ENCODE peak calls at places on chromosomes 13 and 19, in five cellular contexts. T, O, B, I and K are unnamed samples.

GRCh38 chr13:113863511-113864302 is at the start of gene GAS6:
- DNase-seq in O (no peak), B (peak), T (peak), I (peak), K (no peak)

GRCh38 chr19:57419439-57419838 is 8.5 kb downstream of the ZNF17 start:
- DNase-seq in B (no peak), T (no peak), O (no peak), I (no peak), K (no peak)

GRCh38 chr19:41339936-41340335 is 13.8 kb downstream of the TGFB1 start:
- DNase-seq in I (no peak), B (no peak), O (no peak), T (no peak), K (no peak)

GRCh38 chr13:49300716-49301589 is 53.2 kb downstream of the CDADC1 start:
- DNase-seq in B (peak), O (peak), I (peak), T (no peak), K (no peak)

GRCh38 chr19:49949735-49950589 is 11.0 kb downstream of the SIGLEC11 start:
- DNase-seq in I (no peak), T (no peak), O (no peak), B (no peak), K (no peak)

GRCh38 chr19:5929646-5930045 is 15.6 kb downstream of the CAPS start:
- DNase-seq in I (no peak), T (no peak), B (no peak), O (no peak), K (no peak)

GRCh38 chr13:70255406-70255991 is 147.2 kb upstream of the KLHL1 start:
- DNase-seq in T (no peak), B (no peak), O (no peak), I (no peak), K (no peak)

GRCh38 chr13:42405665-42406390 is 133.9 kb downstream of the AKAP11 start:
- DNase-seq in O (peak), B (no peak), T (no peak), I (no peak), K (peak)

GRCh38 chr13:33610471-33611015 is 207.4 kb upstream of the RFC3 start:
- DNase-seq in O (no peak), B (no peak), I (peak), T (no peak), K (no peak)

GRCh38 chr19:48635263-48635965 is 1.8 kb downstream of the DBP start:
- DNase-seq in I (peak), O (no peak), B (peak), T (no peak), K (no peak)
- H3K4me3 ChIP-seq in I (peak), O (peak), B (peak), T (peak), K (peak)

DNA sequence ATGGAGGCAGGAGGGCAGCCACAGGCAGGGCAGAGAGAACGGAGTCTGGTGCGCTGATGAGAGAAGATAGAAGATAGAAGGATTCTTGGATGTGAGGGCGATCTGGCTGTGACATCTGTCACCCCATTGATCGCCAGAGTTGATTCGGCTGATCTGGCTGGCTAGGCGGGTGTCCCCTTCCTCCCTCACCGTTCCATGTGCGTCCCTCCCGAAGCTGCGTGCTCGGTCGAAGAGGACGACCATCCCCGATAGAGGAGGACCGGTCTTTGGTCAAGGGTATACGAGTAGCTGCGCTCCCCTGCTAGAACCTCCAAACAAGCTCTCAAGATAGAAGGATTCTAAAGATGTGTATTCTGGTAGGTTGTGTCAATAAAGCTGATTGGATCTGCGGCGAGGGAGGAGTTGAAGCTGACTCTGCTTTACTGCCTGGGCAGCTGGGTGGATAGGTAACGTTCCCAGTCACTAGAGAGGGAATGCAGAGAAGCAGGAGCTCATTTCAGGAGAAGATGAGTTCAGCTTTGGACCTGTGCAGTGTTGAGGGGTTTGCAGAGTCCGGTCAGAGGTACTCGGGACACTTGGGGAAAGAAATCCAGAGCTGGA is 5.1 kb downstream of the UBAC2 start:
- DNase-seq in O (no peak), T (no peak), I (no peak), B (no peak), K (no peak)
- TF ChIP-seq CTCF in O (no peak), T (no peak), I (no peak), B (no peak), K (no peak)

GRCh38 chr13:29428992-29429315 is 166.5 kb downstream of the SLC7A1 start:
- DNase-seq in I (no peak), B (no peak), T (no peak), O (no peak), K (no peak)
- H3K4me3 ChIP-seq in I (peak), B (peak), T (peak), O (peak), K (peak)

DNA sequence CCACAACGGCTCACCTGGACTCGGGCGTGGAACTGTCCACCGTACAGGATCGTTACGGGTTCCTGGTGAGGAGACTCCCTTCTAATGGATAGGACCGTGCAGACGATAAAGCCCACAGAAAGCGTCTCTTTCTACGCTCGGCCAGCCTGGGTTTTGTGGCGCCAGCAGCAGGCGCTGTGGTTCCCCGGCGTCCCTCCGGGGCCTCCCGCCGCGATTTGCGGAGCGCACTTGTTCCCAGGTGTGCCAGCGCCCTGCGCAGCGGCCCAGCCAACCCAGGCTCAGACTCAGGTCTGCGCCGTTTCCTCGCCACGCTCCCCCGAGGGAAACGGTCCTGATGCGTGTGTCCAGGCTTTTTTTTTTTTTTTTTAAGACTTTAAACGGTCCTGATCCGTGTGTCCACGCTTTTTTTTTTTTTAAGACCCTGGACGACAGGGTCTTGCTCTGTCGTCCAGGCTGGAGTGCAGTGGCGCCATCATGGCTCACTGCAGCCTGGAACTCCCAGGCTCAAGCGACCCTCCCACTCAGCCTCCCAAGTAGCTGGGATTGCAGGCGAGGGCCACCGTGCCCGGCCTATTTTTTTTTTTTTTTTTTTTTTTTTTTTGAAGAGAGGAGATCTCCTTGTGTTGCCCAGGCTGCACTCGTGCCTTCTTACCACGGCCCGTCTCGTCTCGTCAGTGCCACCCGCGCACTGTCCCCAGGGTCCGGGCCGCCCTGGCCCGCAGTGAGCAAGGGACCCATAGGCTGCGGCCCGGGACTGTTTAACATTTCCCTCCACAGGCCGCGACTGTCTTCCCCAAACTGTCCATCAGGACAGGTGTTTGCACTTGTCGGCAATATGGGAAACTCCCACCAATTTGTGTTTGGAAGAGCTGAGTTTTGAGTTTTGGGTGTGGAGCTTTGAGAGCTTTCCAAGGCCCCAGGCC is 23.8 kb downstream of the GJA3 start:
- DNase-seq in T (no peak), I (no peak), B (peak), O (no peak), K (no peak)
- TF ChIP-seq CTCF in T (no peak), I (peak), B (peak), O (peak), K (peak)

GRCh38 chr13:94598281-94598680 is 2.3 kb upstream of the TGDS start:
- DNase-seq in I (no peak), T (no peak), O (no peak), B (no peak), K (no peak)
- H3K4me3 ChIP-seq in I (no peak), T (no peak), O (no peak), B (no peak), K (no peak)

DNA sequence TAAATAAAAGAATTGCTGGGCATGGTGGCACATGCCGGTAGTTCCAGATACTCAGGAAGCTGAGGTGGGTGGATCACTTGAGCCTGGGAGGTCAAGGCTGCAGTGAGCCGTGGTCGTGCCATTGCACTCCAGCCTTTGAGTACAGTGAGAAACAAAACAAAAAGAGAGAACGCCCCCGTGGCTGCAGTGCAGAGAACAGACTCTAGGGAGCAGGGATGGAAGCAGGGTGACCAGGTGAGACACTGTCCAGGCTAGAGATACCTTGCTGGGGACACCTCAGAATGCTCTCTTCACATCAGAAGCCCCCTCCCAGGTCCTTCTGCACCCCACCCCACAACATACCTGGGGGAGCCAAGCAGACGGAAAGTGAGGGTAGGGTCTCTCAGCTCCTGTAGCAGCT is 24.8 kb downstream of the MAP4K1 start:
- DNase-seq in O (no peak), I (no peak), T (no peak), B (peak), K (no peak)
- TF ChIP-seq CTCF in O (no peak), I (no peak), T (no peak), B (no peak), K (no peak)

GRCh38 chr13:52048516-52048915 is 24.0 kb downstream of the UTP14C start:
- DNase-seq in O (no peak), T (no peak), I (no peak), B (no peak), K (no peak)
- H3K4me3 ChIP-seq in O (no peak), T (no peak), I (no peak), B (no peak), K (no peak)

DNA sequence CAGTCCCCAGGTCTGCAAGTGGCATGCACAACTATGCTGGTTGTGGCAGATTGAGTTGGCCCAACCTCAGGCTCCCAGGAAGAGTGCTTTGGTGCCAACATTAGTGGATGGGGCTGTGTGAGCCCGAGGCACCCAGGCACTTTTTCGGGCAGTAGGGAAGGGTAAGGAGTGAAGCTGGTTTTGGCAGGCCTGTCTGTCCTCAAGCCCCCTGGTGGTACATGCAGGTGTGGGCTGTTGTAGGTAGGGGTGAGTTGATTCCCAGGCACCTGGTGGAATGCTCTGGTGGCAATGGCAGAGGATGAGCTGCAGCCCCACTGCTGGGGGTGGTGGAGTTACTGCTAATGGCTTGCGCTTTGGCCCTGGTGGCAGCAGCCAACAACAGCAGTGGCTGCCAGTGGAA is 723.7 kb upstream of the SLITRK1 start:
- DNase-seq in O (no peak), T (no peak), I (no peak), B (no peak), K (no peak)
- TF ChIP-seq CTCF in O (no peak), T (no peak), I (no peak), B (no peak), K (no peak)

DNA sequence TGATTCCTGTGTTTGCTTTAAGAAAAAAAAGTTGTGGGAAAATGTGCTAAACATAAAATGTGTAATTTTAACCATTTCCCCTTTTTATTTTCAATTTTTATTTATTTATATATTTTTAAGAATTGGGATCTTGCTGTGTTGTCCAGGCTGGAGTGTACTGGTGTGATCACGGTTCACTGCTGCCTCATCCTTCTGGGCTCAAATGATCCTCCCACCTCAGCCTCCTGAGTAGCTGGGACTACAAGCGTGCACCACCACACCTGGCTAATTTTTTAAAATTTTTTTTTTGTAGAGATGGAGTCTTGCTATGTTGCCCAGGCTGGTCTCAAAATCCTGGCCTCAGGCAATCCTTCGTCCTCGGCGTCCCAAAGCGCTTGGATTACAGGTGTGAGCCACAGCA is 19.0 kb downstream of the CACNG6 start:
- DNase-seq in I (no peak), O (no peak), B (no peak), T (no peak), K (no peak)
- H3K4me3 ChIP-seq in I (no peak), O (no peak), B (no peak), T (no peak), K (no peak)